ENCODE peak calls at places on chromosomes 3 and 15, in seven cellular contexts. X, P, L, K, I, A and T are unnamed samples.
A peak's percentile ranks its signal among the peaks of the same experiment; 100 is the strongest.

GRCh38 chr3:45684327-45684892 is 4.8 kb upstream of the SACM1L start:
- DNase-seq in X (no peak), P (peak; percentile 43), L (no peak), K (no peak), I (no peak), A (no peak), T (no peak)

GRCh38 chr3:127452321-127452821 is 138.2 kb downstream of the TPRA1 start:
- DNase-seq in X (peak; percentile 42), P (no peak), L (no peak), K (no peak), I (no peak), A (no peak), T (peak; percentile 39)

GRCh38 chr3:128311441-128311844 is 155.2 kb downstream of the DNAJB8 start:
- DNase-seq in X (peak; percentile 34), P (no peak), L (no peak), K (no peak), I (no peak), A (no peak), T (no peak)

GRCh38 chr3:13077431-13078157 is 4.4 kb upstream of the IQSEC1 start:
- DNase-seq in X (peak; percentile 80), P (no peak), L (no peak), K (peak; percentile 20), I (peak; percentile 87), A (no peak), T (no peak)

GRCh38 chr3:122714269-122714668 is 33.6 kb downstream of the PARP14 start:
- DNase-seq in X (no peak), P (no peak), L (no peak), K (no peak), I (no peak), A (no peak), T (no peak)

GRCh38 chr15:78243491-78243941 is 9.2 kb upstream of the ACSBG1 start:
- DNase-seq in X (peak; percentile 59), P (no peak), L (no peak), K (no peak), I (peak; percentile 63), A (peak; percentile 57), T (no peak)

GRCh38 chr3:140924097-140924873 is 17.4 kb upstream of the SLC25A36 start:
- DNase-seq in X (no peak), P (no peak), L (no peak), K (no peak), I (peak; percentile 81), A (no peak), T (no peak)

GRCh38 chr15:79923068-79923514 is 26.3 kb upstream of the MTHFS start:
- DNase-seq in X (peak; percentile 77), P (peak; percentile 84), L (peak; percentile 50), K (peak; percentile 74), I (peak; percentile 80), A (peak; percentile 38), T (peak; percentile 80)

GRCh38 chr15:81400640-81401236 is 26.7 kb upstream of the TMC3 start:
- DNase-seq in X (no peak), P (no peak), L (no peak), K (peak; percentile 58), I (no peak), A (peak; percentile 76), T (no peak)

GRCh38 chr3:87247086-87247781 is 20.1 kb downstream of the CHMP2B start:
- DNase-seq in X (no peak), P (no peak), L (no peak), K (no peak), I (no peak), A (no peak), T (no peak)

GRCh38 chr3:195005759-195006555 is 265.0 kb downstream of the XXYLT1 start:
- DNase-seq in X (peak; percentile 46), P (no peak), L (no peak), K (no peak), I (no peak), A (no peak), T (no peak)

GRCh38 chr15:94893091-94893490 is 661.7 kb downstream of the MCTP2 start:
- DNase-seq in X (no peak), P (no peak), L (no peak), K (no peak), I (no peak), A (no peak), T (no peak)

GRCh38 chr3:8739757-8740508 is 6.3 kb downstream of the CAV3 start:
- DNase-seq in X (peak; percentile 33), P (no peak), L (no peak), K (no peak), I (no peak), A (peak; percentile 9), T (no peak)

GRCh38 chr3:61615643-61616042 is 54.3 kb downstream of the PTPRG start:
- DNase-seq in X (no peak), P (no peak), L (no peak), K (no peak), I (peak; percentile 75), A (no peak), T (no peak)

GRCh38 chr15:29686079-29686425 is 136.2 kb downstream of the TJP1 start:
- DNase-seq in X (peak; percentile 39), P (no peak), L (no peak), K (no peak), I (no peak), A (no peak), T (no peak)

DNA sequence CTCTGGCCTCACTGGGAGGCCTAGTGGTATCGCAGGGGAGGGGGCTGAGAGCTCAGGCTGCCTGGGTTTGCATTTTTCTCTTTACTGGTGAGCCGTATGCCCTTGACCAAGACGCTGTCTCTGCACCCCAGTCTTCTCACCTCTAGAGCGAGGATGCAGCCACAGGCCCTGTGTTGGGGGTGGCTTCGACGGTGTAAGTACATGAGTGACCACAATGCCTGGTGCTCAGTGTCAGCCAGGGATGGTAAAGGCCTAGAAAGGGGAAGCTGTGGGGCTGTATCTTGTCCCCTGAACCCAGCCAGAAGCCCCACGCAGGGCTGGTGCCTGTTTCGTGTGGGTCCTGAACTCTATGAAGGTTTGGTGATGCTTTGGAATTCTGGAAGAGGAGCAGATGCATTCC is 19.8 kb downstream of the SYNM start:
- DNase-seq in X (peak; percentile 60), P (no peak), L (no peak), K (no peak), I (peak; percentile 48), A (no peak), T (no peak)
- H3K27ac ChIP-seq in X (peak overlapping the region; percentile 98), P (no peak overlapping the region), L (no peak overlapping the region), K (no peak overlapping the region), I (peak overlapping the region; percentile 96), A (peak overlapping the region; percentile 87), T (peak overlapping the region; percentile 71)

GRCh38 chr15:60471314-60471713 is 7.6 kb downstream of the ICE2 start:
- DNase-seq in X (no peak), P (no peak), L (no peak), K (no peak), I (no peak), A (no peak), T (no peak)
- H3K27ac ChIP-seq in X (no peak overlapping the region), P (no peak overlapping the region), L (no peak overlapping the region), K (no peak overlapping the region), I (no peak overlapping the region), A (no peak overlapping the region), T (no peak overlapping the region)

GRCh38 chr3:46999516-47000197 is 20.2 kb downstream of the NBEAL2 start:
- DNase-seq in X (no peak), P (no peak), L (no peak), K (no peak), I (no peak), A (no peak), T (no peak)
- H3K27ac ChIP-seq in X (no peak overlapping the region), P (no peak overlapping the region), L (no peak overlapping the region), K (no peak overlapping the region), I (no peak overlapping the region), A (no peak overlapping the region), T (no peak overlapping the region)

GRCh38 chr3:189629803-189630455 is 1.3 kb upstream of the TP63 start:
- DNase-seq in X (no peak), P (no peak), L (no peak), K (no peak), I (peak; percentile 57), A (peak; percentile 9), T (peak; percentile 44)

GRCh38 chr3:189630667-189631372 is 369 bp upstream of the TP63 start:
- DNase-seq in X (no peak), P (no peak), L (no peak), K (peak; percentile 26), I (no peak), A (no peak), T (no peak)

GRCh38 chr3:189632238-189632637 is 1.0 kb downstream of the TP63 start:
- DNase-seq in X (no peak), P (no peak), L (no peak), K (peak; percentile 25), I (no peak), A (no peak), T (no peak)

GRCh38 chr3:189631409-189631808 is 220 bp downstream of the TP63 start:
- DNase-seq in X (no peak), P (no peak), L (no peak), K (no peak), I (no peak), A (no peak), T (no peak)

GRCh38 chr3:189631373-189631408 is at the start of gene TP63:
- DNase-seq in X (no peak), P (no peak), L (no peak), K (no peak), I (no peak), A (no peak), T (no peak)
- H3K27ac ChIP-seq in X (no peak within 1 kb of the TSS), P (no peak within 1 kb of the TSS), L (no peak within 1 kb of the TSS), K (peak within 1 kb of the TSS; percentile 24), I (peak within 1 kb of the TSS; percentile 91), A (no peak within 1 kb of the TSS), T (no peak within 1 kb of the TSS)

DNA sequence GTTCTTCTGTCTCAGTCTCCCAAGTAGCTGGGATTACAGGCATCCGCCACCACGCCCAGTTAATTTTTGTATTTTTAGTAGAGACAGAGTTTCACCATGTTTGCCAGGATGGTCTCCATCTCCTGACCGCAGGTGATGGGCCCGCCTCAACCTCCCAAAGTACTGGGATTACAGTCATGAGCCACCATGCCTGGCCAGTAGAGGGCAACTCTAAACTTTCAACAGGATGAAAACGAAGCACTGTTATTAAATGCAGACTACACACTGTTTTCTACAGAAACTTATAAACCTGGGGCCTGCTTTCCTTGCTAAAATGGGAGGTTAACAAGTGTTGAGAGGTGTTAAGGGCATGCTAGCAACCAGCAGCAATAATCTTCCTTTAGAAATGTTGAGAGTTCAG is 7.6 kb downstream of the ARPC4 start:
- DNase-seq in X (no peak), P (no peak), L (no peak), K (no peak), I (no peak), A (no peak), T (no peak)
- H3K27ac ChIP-seq in X (no peak overlapping the region), P (no peak overlapping the region), L (no peak overlapping the region), K (no peak overlapping the region), I (no peak overlapping the region), A (no peak overlapping the region), T (no peak overlapping the region)